ENCODE peak calls at places on chromosomes 5 and 9, in ten cellular contexts. H is choroid plexus epithelial cell; Q is effector memory CD8-positive, alpha-beta T cell; K is HTR-8/SVneo; D is glutamatergic neuron; C is COR-L47; A is activated naive CD8-positive, alpha-beta T cell treated with anti-CD3 and anti-CD28 coated beads for 36 hours; B is CD8-positive, alpha-beta memory T cell; P is activated T-cell treated with anti-CD3 and anti-CD28 coated beads, Interleukin-2, amount 50 U/mL, for 72 hours; G is hippocampal formation. E is an unnamed sample.

GRCh38 chr5:143760137-143760505 is 51.8 kb upstream of the HMHB1 start:
- DNase-seq in B (no peak), D (no peak), G (no peak), A (no peak), H (no peak), Q (no peak), K (no peak), P (no peak), C (no peak), E (no peak)

GRCh38 chr9:114691046-114691955 is 9.3 kb upstream of the TEX48 start:
- DNase-seq in K (peak), D (no peak), Q (peak), A (peak), G (no peak), H (peak), P (peak), C (no peak), B (peak), E (no peak)

GRCh38 chr5:31638286-31638685 is 645 bp upstream of the PDZD2 start:
- DNase-seq in K (no peak), H (no peak), C (no peak), A (peak), G (peak), D (no peak), P (peak), Q (no peak), B (no peak), E (no peak)

GRCh38 chr9:98796364-98797101 is at the start of gene ANKS6:
- DNase-seq in C (peak), D (peak), P (peak), Q (peak), B (peak), K (peak), A (peak), H (peak), G (peak), E (peak)

GRCh38 chr5:173801006-173801405 is 87.1 kb upstream of the CPEB4 start:
- DNase-seq in B (no peak), G (no peak), A (no peak), P (no peak), Q (no peak), D (no peak), C (no peak), K (no peak), H (no peak), E (no peak)

GRCh38 chr5:126464959-126465358 is 41.8 kb downstream of the GRAMD2B start:
- DNase-seq in P (no peak), H (no peak), A (no peak), D (no peak), K (no peak), C (peak), Q (no peak), G (no peak), B (no peak), E (no peak)

GRCh38 chr5:122221857-122222256 is 90.2 kb upstream of the SNCAIP start:
- DNase-seq in Q (no peak), D (no peak), A (no peak), P (no peak), H (no peak), G (no peak), C (no peak), B (no peak), K (no peak), E (no peak)

GRCh38 chr5:133607451-133607850 is 4.9 kb downstream of the FSTL4 start:
- DNase-seq in C (no peak), K (no peak), G (no peak), P (no peak), A (no peak), D (no peak), B (no peak), Q (no peak), H (no peak), E (no peak)

GRCh38 chr5:10612251-10612650 is 48.4 kb downstream of the ANKRD33B start:
- DNase-seq in K (no peak), A (no peak), C (no peak), Q (no peak), B (no peak), G (no peak), H (no peak), D (no peak), P (no peak), E (no peak)

GRCh38 chr5:39459091-39459490 is 34.3 kb upstream of the DAB2 start:
- DNase-seq in K (no peak), P (no peak), C (no peak), Q (no peak), D (no peak), G (no peak), B (no peak), A (no peak), H (peak), E (no peak)

GRCh38 chr9:89359636-89360315 is 41.5 kb downstream of the SECISBP2 start:
- DNase-seq in K (no peak), A (no peak), H (no peak), C (no peak), P (no peak), Q (no peak), D (no peak), B (no peak), G (no peak), E (no peak)

GRCh38 chr9:129422843-129423700 is 197.8 kb downstream of the C9orf50 start:
- DNase-seq in K (no peak), Q (no peak), G (no peak), B (no peak), D (no peak), A (no peak), C (peak), P (no peak), H (peak), E (no peak)

GRCh38 chr5:74943905-74944304 is 77.7 kb upstream of the FAM169A start:
- DNase-seq in K (no peak), B (no peak), A (no peak), P (no peak), C (no peak), H (no peak), D (no peak), Q (no peak), G (no peak), E (no peak)

GRCh38 chr5:56050566-56051292 is 56.0 kb upstream of the IL6ST start:
- DNase-seq in K (no peak), G (no peak), Q (no peak), B (peak), H (no peak), C (no peak), D (no peak), P (no peak), A (no peak), E (no peak)

GRCh38 chr9:129627556-129628492 is 1.9 kb downstream of the NTMT1 start:
- DNase-seq in D (peak), K (no peak), C (no peak), A (no peak), Q (no peak), B (no peak), P (no peak), H (peak), G (no peak), E (no peak)

GRCh38 chr9:95264954-95265615 is 52.4 kb downstream of the FANCC start:
- DNase-seq in C (no peak), A (no peak), P (no peak), Q (no peak), G (no peak), D (no peak), H (peak), B (no peak), K (peak), E (no peak)

GRCh38 chr5:66757219-66757833 is 161.1 kb downstream of the MAST4 start:
- DNase-seq in D (peak), C (peak), P (peak), H (peak), G (no peak), Q (no peak), B (no peak), A (peak), K (peak), E (peak)

GRCh38 chr5:136133416-136134383 is 1.1 kb downstream of the SMAD5 start:
- DNase-seq in B (no peak), K (peak), D (peak), P (peak), Q (no peak), G (peak), C (no peak), A (peak), H (peak), E (peak)

GRCh38 chr5:32074401-32074800 is 99.7 kb downstream of the GOLPH3 start:
- DNase-seq in C (no peak), K (no peak), Q (no peak), D (no peak), H (no peak), P (no peak), G (no peak), A (no peak), B (no peak), E (no peak)

GRCh38 chr5:42767491-42768105 is 11.0 kb downstream of the CCDC152 start:
- DNase-seq in Q (no peak), D (no peak), K (peak), G (no peak), B (no peak), A (no peak), P (no peak), H (peak), C (no peak), E (no peak)

GRCh38 chr5:150411245-150411979 is 1.3 kb downstream of the CD74 start:
- DNase-seq in K (no peak), H (peak), A (peak), Q (peak), B (peak), G (peak), C (no peak), D (no peak), P (peak), E (no peak)

GRCh38 chr5:174799146-174799545 is 74.8 kb downstream of the MSX2 start:
- DNase-seq in G (no peak), D (no peak), A (no peak), P (no peak), C (no peak), B (no peak), H (peak), K (no peak), Q (no peak), E (no peak)

GRCh38 chr9:99353408-99353807 is 131.3 kb downstream of the SEC61B start:
- DNase-seq in K (no peak), Q (no peak), B (no peak), G (no peak), D (no peak), H (peak), P (no peak), A (no peak), C (no peak), E (no peak)

GRCh38 chr5:17879276-17879675 is 245.0 kb downstream of the TAF11L14 start:
- DNase-seq in H (no peak), Q (no peak), P (no peak), A (no peak), B (no peak), K (no peak), C (no peak), D (no peak), G (no peak), E (no peak)

GRCh38 chr9:27441741-27442070 is 82.4 kb upstream of the IFNK start:
- DNase-seq in B (no peak), A (peak), C (no peak), D (no peak), Q (no peak), H (no peak), P (no peak), K (no peak), G (no peak), E (no peak)

GRCh38 chr5:64331597-64332277 is 166.1 kb downstream of the RNF180 start:
- DNase-seq in H (no peak), P (no peak), A (no peak), G (no peak), D (no peak), B (no peak), Q (no peak), C (peak), K (no peak), E (no peak)

GRCh38 chr9:120931278-120932085 is 4.9 kb upstream of the TRAF1 start:
- DNase-seq in P (peak), B (peak), A (peak), G (no peak), K (peak), C (no peak), D (no peak), H (peak), Q (no peak), E (no peak)

GRCh38 chr5:148653840-148654781 is at the start of gene HTR4:
- DNase-seq in G (no peak), A (no peak), H (no peak), D (peak), Q (no peak), P (no peak), B (no peak), K (no peak), C (no peak), E (peak)

GRCh38 chr5:136182618-136183017 is 10.3 kb downstream of the SMIM32 start:
- DNase-seq in A (no peak), D (no peak), H (peak), K (no peak), C (no peak), Q (no peak), B (no peak), G (no peak), P (no peak), E (no peak)

GRCh38 chr5:6962256-6962655 is 249.0 kb downstream of the TENT4A start:
- DNase-seq in B (no peak), P (no peak), G (no peak), K (no peak), H (no peak), C (no peak), Q (no peak), A (no peak), D (peak), E (no peak)

GRCh38 chr9:20640331-20641187 is 18.3 kb upstream of the MLLT3 start:
- DNase-seq in D (peak), C (peak), B (peak), H (peak), Q (peak), K (no peak), A (peak), G (peak), P (peak), E (no peak)

GRCh38 chr9:111661802-111662491 is 542 bp downstream of the GNG10 start:
- DNase-seq in D (peak), H (peak), A (peak), K (peak), G (peak), C (peak), B (peak), Q (peak), P (peak), E (peak)

GRCh38 chr5:71767661-71768060 is 48.6 kb downstream of the CARTPT start:
- DNase-seq in G (no peak), A (no peak), Q (no peak), D (no peak), C (no peak), K (no peak), P (no peak), H (peak), B (no peak), E (no peak)

GRCh38 chr9:129380961-129381401 is 202.9 kb upstream of the IER5L start:
- DNase-seq in G (no peak), C (no peak), H (no peak), D (no peak), B (no peak), A (no peak), P (no peak), Q (no peak), K (no peak), E (no peak)

GRCh38 chr5:176812269-176813259 is 2.2 kb downstream of the UNC5A start:
- DNase-seq in C (peak), D (peak), G (no peak), H (peak), P (peak), A (peak), Q (no peak), K (peak), B (no peak), E (peak)

GRCh38 chr5:14816999-14817761 is 54.4 kb downstream of the ANKH start:
- DNase-seq in G (no peak), B (no peak), P (peak), A (peak), C (no peak), D (no peak), H (peak), Q (no peak), K (peak), E (no peak)

GRCh38 chr9:121701736-121702261 is 50.4 kb downstream of the DAB2IP start:
- DNase-seq in B (no peak), C (no peak), D (no peak), A (no peak), Q (no peak), H (no peak), P (no peak), K (no peak), G (no peak), E (no peak)

GRCh38 chr5:135038202-135038828 is 4.3 kb upstream of the PITX1 start:
- DNase-seq in G (no peak), Q (no peak), K (no peak), H (no peak), P (no peak), B (no peak), A (no peak), C (no peak), D (no peak), E (no peak)

GRCh38 chr5:148809781-148810524 is 16.5 kb upstream of the ADRB2 start:
- DNase-seq in D (no peak), G (no peak), P (no peak), C (no peak), K (no peak), B (no peak), Q (no peak), A (no peak), H (peak), E (no peak)

E was measured in endothelial cell.